ENCODE peak calls at places on chromosomes 1 and 21, in four cellular contexts. G, S, T and V are unnamed samples.

GRCh38 chr1:66300280-66300973 is 233.5 kb upstream of the SGIP1 start:
- DNase-seq in G (peak), T (no peak), S (no peak), V (no peak)

GRCh38 chr1:116496380-116496779 is 74.4 kb downstream of the CD58 start:
- DNase-seq in T (no peak), G (peak), S (no peak), V (no peak)

GRCh38 chr1:52145137-52145536 is 3.2 kb downstream of the ZFYVE9 start:
- DNase-seq in T (no peak), G (no peak), S (no peak), V (no peak)

GRCh38 chr1:16352842-16353535 is 709 bp upstream of the FBXO42 start:
- DNase-seq in S (no peak), T (no peak), G (no peak), V (no peak)

GRCh38 chr1:111988743-111989453 is 570 bp downstream of the KCND3 start:
- DNase-seq in T (no peak), G (no peak), S (no peak), V (no peak)

GRCh38 chr1:180935326-180936109 is 22.8 kb downstream of the KIAA1614 start:
- DNase-seq in G (no peak), T (no peak), S (no peak), V (no peak)

GRCh38 chr21:46056450-46056903 is 41.4 kb upstream of the COL6A2 start:
- DNase-seq in S (no peak), T (no peak), G (peak), V (no peak)

GRCh38 chr21:45979141-45979631 is 2.4 kb upstream of the COL6A1 start:
- DNase-seq in S (no peak), T (no peak), G (no peak), V (no peak)

GRCh38 chr1:13730751-13731482 is 30.9 kb downstream of the PRDM2 start:
- DNase-seq in G (no peak), T (no peak), S (no peak), V (peak)

GRCh38 chr1:56788588-56788987 is 30.6 kb downstream of the FYB2 start:
- DNase-seq in G (no peak), T (no peak), S (no peak), V (no peak)

GRCh38 chr1:45929257-45929687 is 125.9 kb downstream of the MAST2 start:
- DNase-seq in S (peak), G (peak), T (no peak), V (no peak)

GRCh38 chr1:172976222-172977041 is 74.3 kb downstream of the TNFSF18 start:
- DNase-seq in G (peak), S (no peak), T (no peak), V (no peak)

GRCh38 chr1:205454903-205455335 is 926 bp downstream of the BLACAT1 start:
- DNase-seq in G (no peak), T (no peak), S (no peak), V (no peak)

GRCh38 chr1:26998319-26999300 is 5.1 kb downstream of the TRNP1 start:
- DNase-seq in G (peak), T (no peak), S (no peak), V (no peak)

GRCh38 chr21:31554511-31555022 is 104.9 kb upstream of the SOD1 start:
- DNase-seq in G (peak), T (no peak), S (peak), V (no peak)

GRCh38 chr1:241950390-241950789 is 7.2 kb upstream of the BECN2 start:
- DNase-seq in G (peak), T (no peak), S (no peak), V (no peak)

GRCh38 chr1:16967095-16967567 is 13.3 kb downstream of the MFAP2 start:
- DNase-seq in S (no peak), G (peak), T (peak), V (no peak)

GRCh38 chr1:14937288-14937949 is 216.1 kb upstream of the TMEM51 start:
- DNase-seq in S (no peak), T (no peak), G (no peak), V (no peak)

GRCh38 chr1:98405581-98406059 is 255.9 kb upstream of the SNX7 start:
- DNase-seq in S (no peak), G (no peak), T (no peak), V (no peak)

GRCh38 chr1:228082975-228083870 is 715 bp downstream of the ARF1 start:
- DNase-seq in G (peak), T (no peak), S (no peak), V (no peak)

GRCh38 chr21:36381841-36382589 is 3.2 kb upstream of the CHAF1B start:
- DNase-seq in G (no peak), T (no peak), S (no peak), V (no peak)

GRCh38 chr1:160024195-160024905 is 7.4 kb downstream of the PIGM start:
- DNase-seq in S (no peak), T (no peak), G (no peak), V (no peak)

GRCh38 chr1:210441028-210441427 is 112.3 kb downstream of the HHAT start:
- DNase-seq in T (no peak), G (peak), S (no peak), V (no peak)

GRCh38 chr1:67987046-67987799 is 63.2 kb downstream of the DIRAS3 start:
- DNase-seq in G (peak), S (no peak), T (no peak), V (no peak)

GRCh38 chr1:223750730-223751572 is 38.6 kb downstream of the CAPN2 start:
- DNase-seq in S (no peak), T (no peak), G (no peak), V (no peak)

GRCh38 chr1:34770891-34771508 is 10.0 kb upstream of the GJB3 start:
- DNase-seq in T (peak), S (no peak), G (no peak), V (no peak)

GRCh38 chr1:89609781-89610456 is 23.0 kb upstream of the LRRC8C start:
- DNase-seq in S (no peak), T (no peak), G (no peak), V (no peak)

GRCh38 chr21:35338281-35338680 is 289.2 kb upstream of the RUNX1 start:
- DNase-seq in G (no peak), S (no peak), T (no peak), V (no peak)

GRCh38 chr1:192654607-192655389 is 18.9 kb downstream of the RGS13 start:
- DNase-seq in G (peak), T (no peak), S (no peak), V (no peak)

GRCh38 chr1:91552091-91552490 is 51.4 kb downstream of the CDC7 start:
- DNase-seq in S (no peak), G (no peak), T (no peak), V (no peak)

GRCh38 chr1:76330993-76331603 is 256.6 kb downstream of the ST6GALNAC3 start:
- DNase-seq in T (peak), G (peak), S (peak), V (no peak)

GRCh38 chr1:115647507-115647906 is 5.7 kb downstream of the VANGL1 start:
- DNase-seq in G (no peak), T (no peak), S (no peak), V (no peak)

GRCh38 chr21:31973402-31973944 is 100.7 kb downstream of the HUNK start:
- DNase-seq in G (no peak), T (no peak), S (no peak), V (no peak)

GRCh38 chr1:230824571-230825060 is 43.7 kb downstream of the C1orf198 start:
- DNase-seq in T (no peak), S (no peak), G (peak), V (no peak)

GRCh38 chr1:244319283-244320132 is 132.2 kb downstream of the ADSS2 start:
- DNase-seq in S (no peak), T (no peak), G (peak), V (no peak)